ENCODE peak calls at places on chromosomes 6 and 20, in four cellular contexts. I, X, N and Z are unnamed samples.

GRCh38 chr6:125918681-125919566 is 37.6 kb upstream of the HINT3 start:
- DNase-seq in I (no peak), X (peak; percentile 16), N (peak; percentile 97), Z (peak; percentile 93)

GRCh38 chr6:162964703-162965140 is 236.9 kb downstream of the PACRG start:
- DNase-seq in I (no peak), N (no peak), X (no peak), Z (no peak)

GRCh38 chr6:33735201-33735600 is 11.5 kb downstream of the IP6K3 start:
- DNase-seq in X (no peak), N (no peak), I (no peak), Z (no peak)

GRCh38 chr6:106309766-106310373 is 15.7 kb downstream of the ATG5 start:
- DNase-seq in N (peak; percentile 9), X (no peak), I (no peak), Z (no peak)

GRCh38 chr20:34708621-34709043 is 4.5 kb downstream of the TP53INP2 start:
- DNase-seq in N (no peak), X (peak; percentile 71), I (peak; percentile 77), Z (no peak)

GRCh38 chr6:143513410-143513809 is 1.9 kb upstream of the FUCA2 start:
- DNase-seq in I (peak; percentile 80), X (peak; percentile 70), N (peak; percentile 38), Z (no peak)

GRCh38 chr6:14758421-14759043 is 487.3 kb upstream of the JARID2 start:
- DNase-seq in X (no peak), I (no peak), N (no peak), Z (no peak)

GRCh38 chr6:107543088-107543487 is 53.2 kb downstream of the SOBP start:
- DNase-seq in N (no peak), X (no peak), I (no peak), Z (no peak)

GRCh38 chr6:35400901-35401311 is 51.2 kb upstream of the FANCE start:
- DNase-seq in N (no peak), I (no peak), X (no peak), Z (no peak)

GRCh38 chr6:131136021-131136847 is 967 bp downstream of the AKAP7 start:
- DNase-seq in N (peak; percentile 73), X (no peak), I (no peak), Z (no peak)

GRCh38 chr6:167141667-167142432 is 15.9 kb downstream of the GPR31 start:
- DNase-seq in N (peak; percentile 58), X (peak; percentile 60), I (peak; percentile 78), Z (no peak)

GRCh38 chr6:167817729-167818128 is 9.0 kb upstream of the AFDN start:
- DNase-seq in X (no peak), N (peak; percentile 68), I (no peak), Z (no peak)

GRCh38 chr6:31738048-31738979 is 1.5 kb upstream of the MSH5 start:
- DNase-seq in X (peak; percentile 91), N (peak; percentile 97), I (no peak), Z (peak; percentile 75)

GRCh38 chr6:25945175-25945574 is 14.7 kb upstream of the SLC17A2 start:
- DNase-seq in X (no peak), I (no peak), N (no peak), Z (peak; percentile 51)

GRCh38 chr6:111527367-111527766 is 44.3 kb upstream of the REV3L start:
- DNase-seq in I (no peak), X (no peak), N (no peak), Z (no peak)

GRCh38 chr6:30730611-30731435 is 10.7 kb downstream of the TUBB start:
- DNase-seq in I (peak; percentile 88), N (peak; percentile 67), X (peak; percentile 85), Z (no peak)

GRCh38 chr6:78989191-78989590 is 88.9 kb downstream of the PHIP start:
- DNase-seq in X (no peak), I (no peak), N (no peak), Z (no peak)

GRCh38 chr6:16723833-16724232 is 37.4 kb downstream of the ATXN1 start:
- DNase-seq in X (no peak), I (no peak), N (peak; percentile 71), Z (no peak)

GRCh38 chr6:148500402-148500801 is 157.8 kb downstream of the SASH1 start:
- DNase-seq in X (no peak), N (no peak), I (no peak), Z (no peak)

GRCh38 chr6:107982511-107982910 is 24.5 kb upstream of the SEC63 start:
- DNase-seq in X (no peak), I (no peak), N (no peak), Z (no peak)

GRCh38 chr20:37986873-37987601 is 46.2 kb downstream of the TTI1 start:
- DNase-seq in I (no peak), N (peak; percentile 80), X (no peak), Z (no peak)

GRCh38 chr6:168364793-168365421 is 45.3 kb upstream of the DACT2 start:
- DNase-seq in I (no peak), N (no peak), X (no peak), Z (no peak)

GRCh38 chr6:43541774-43542471 is 25.0 kb downstream of the POLR1C start:
- DNase-seq in X (no peak), N (no peak), I (no peak), Z (no peak)

GRCh38 chr6:37432590-37432915 is 468 bp upstream of the CMTR1 start:
- DNase-seq in N (no peak), X (no peak), I (no peak), Z (no peak)

GRCh38 chr6:36376742-36377141 is 10.7 kb downstream of the ETV7 start:
- DNase-seq in N (no peak), I (no peak), X (no peak), Z (no peak)

GRCh38 chr6:125099211-125100017 is 54.2 kb upstream of the TPD52L1 start:
- DNase-seq in I (peak; percentile 66), X (peak; percentile 86), N (no peak), Z (no peak)

GRCh38 chr6:82185948-82186347 is 61.6 kb downstream of the IBTK start:
- DNase-seq in N (no peak), I (no peak), X (no peak), Z (no peak)

GRCh38 chr20:10802201-10802600 is 128.4 kb upstream of the JAG1 start:
- DNase-seq in N (no peak), X (no peak), I (no peak), Z (no peak)

GRCh38 chr20:768426-768978 is at the start of gene SLC52A3:
- DNase-seq in N (peak; percentile 36), I (peak; percentile 73), X (peak; percentile 60), Z (no peak)

GRCh38 chr20:23049201-23049932 is at the start of gene THBD:
- DNase-seq in X (no peak), N (no peak), I (peak; percentile 56), Z (no peak)

GRCh38 chr20:23047001-23047737 is 2.3 kb downstream of the THBD start:
- DNase-seq in X (no peak), N (no peak), I (no peak), Z (no peak)

GRCh38 chr20:23049933-23050838 is 714 bp upstream of the THBD start:
- DNase-seq in X (no peak), I (peak; percentile 32), N (no peak), Z (no peak)

GRCh38 chr20:23047738-23048214 is 1.7 kb downstream of the THBD start:
- DNase-seq in X (no peak), I (peak; percentile 32), N (no peak), Z (no peak)

GRCh38 chr20:23048283-23049200 is 930 bp downstream of the THBD start:
- DNase-seq in I (peak; percentile 78), X (no peak), N (no peak), Z (no peak)
- TF ChIP-seq TCF7 in I (no peak), X (no peak), N (no peak), Z (no peak)

GRCh38 chr6:13288969-13289391 is 39.4 kb downstream of the TBC1D7 start:
- DNase-seq in I (no peak), X (no peak), N (no peak), Z (no peak)

GRCh38 chr6:13292774-13293173 is 35.6 kb downstream of the TBC1D7 start:
- DNase-seq in I (no peak), N (no peak), X (no peak), Z (no peak)

GRCh38 chr6:13288481-13288880 is 39.9 kb downstream of the TBC1D7 start:
- DNase-seq in X (no peak), N (no peak), I (no peak), Z (no peak)

GRCh38 chr6:13289789-13290318 is 38.5 kb downstream of the TBC1D7 start:
- DNase-seq in I (no peak), X (peak; percentile 50), N (peak; percentile 98), Z (no peak)

GRCh38 chr6:13290335-13290734 is 38.0 kb downstream of the TBC1D7 start:
- DNase-seq in X (peak; percentile 64), N (no peak), I (no peak), Z (no peak)
- TF ChIP-seq TCF7 in X (no peak), N (no peak), I (no peak), Z (no peak)

DNA sequence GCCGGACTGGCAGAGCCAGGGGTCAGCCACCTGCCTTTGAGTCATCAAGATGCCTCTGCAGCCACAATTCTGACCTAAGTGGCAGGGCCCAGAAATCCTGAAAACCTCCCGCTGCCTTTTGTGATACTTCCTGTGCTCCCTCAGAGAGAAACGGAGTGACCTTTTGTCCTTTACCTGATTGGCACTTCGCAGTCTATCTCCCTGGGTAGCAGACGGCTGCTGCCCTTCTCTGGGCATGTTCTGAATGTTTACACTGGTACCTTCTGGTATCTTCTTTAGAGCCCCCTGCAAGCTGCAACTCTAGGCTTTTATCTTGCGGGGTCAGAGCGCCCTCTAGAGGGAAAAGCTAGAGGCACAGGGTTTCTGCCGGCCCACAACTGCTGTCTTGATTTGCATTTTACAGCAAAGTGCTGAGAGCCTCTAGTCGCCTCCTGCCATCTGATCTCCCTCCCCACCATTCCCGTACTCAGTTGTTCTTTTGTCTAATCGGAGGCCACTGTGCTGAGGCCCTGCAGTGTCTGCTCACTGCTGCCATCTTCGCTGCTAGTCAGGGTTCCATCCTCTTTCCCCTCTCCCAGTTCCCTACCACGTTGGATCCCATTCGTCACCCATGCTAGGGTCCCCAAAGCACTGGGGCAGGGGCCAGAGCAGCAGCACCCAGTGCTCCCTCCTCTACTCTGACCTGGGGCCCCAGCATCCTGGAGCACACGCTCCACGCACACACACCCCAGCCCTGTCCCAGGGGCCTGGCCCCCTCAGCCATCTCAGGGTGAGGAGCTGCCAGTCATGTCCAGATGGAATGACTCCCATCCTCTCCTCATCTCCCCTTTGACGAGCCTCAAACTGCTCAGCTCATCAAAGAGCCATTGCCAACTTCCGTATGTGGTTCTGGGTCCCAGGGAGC is 26.7 kb downstream of the SPATA2 start:
- DNase-seq in I (peak; percentile 89), N (peak; percentile 69), X (peak; percentile 78), Z (peak; percentile 9)
- TF ChIP-seq TCF7 in I (no peak), N (no peak), X (no peak), Z (no peak)

GRCh38 chr20:57621426-57622200 is 1.4 kb upstream of the ZBP1 start:
- DNase-seq in N (no peak), I (no peak), X (no peak), Z (no peak)

GRCh38 chr20:57619053-57619831 is 984 bp downstream of the ZBP1 start:
- DNase-seq in X (no peak), N (no peak), I (no peak), Z (peak; percentile 93)

GRCh38 chr20:57620274-57620990 is at the start of gene ZBP1:
- DNase-seq in X (no peak), N (no peak), I (no peak), Z (peak; percentile 73)

GRCh38 chr20:57622201-57622570 is 2.0 kb upstream of the ZBP1 start:
- DNase-seq in N (no peak), X (no peak), I (no peak), Z (no peak)

DNA sequence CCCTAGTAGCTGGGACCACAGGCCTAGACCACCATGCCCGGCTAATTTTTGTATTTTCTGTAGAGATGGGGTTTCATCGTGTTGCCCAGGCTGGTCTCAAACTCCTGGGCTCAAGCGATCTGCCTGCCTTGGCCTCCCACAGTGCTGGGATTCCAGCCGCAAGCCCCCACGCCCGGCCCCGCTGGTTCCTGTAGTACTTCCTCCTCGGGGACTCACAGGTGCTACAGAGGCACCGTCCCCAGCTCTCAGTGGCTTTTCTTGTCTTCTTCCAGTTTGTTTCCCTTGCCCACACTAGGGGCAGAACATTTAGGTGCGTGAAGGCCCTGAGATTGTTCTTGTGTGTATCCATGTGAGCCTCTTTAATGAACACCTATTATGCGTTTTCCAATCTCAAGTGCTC is 773 bp upstream of the ZBP1 start:
- DNase-seq in N (no peak), X (no peak), I (no peak), Z (no peak)
- TF ChIP-seq TCF7 in N (no peak), X (no peak), I (no peak), Z (no peak)